ENCODE peak calls at places on chromosomes 16 and 17, in seven cellular contexts. M, V, N, X, H, U and S are unnamed samples.

GRCh38 chr17:80959330-80960036 is 32.2 kb upstream of the CHMP6 start:
- DNase-seq in M (no peak), N (no peak), V (no peak), H (no peak), U (no peak), X (no peak), S (no peak)

GRCh38 chr16:30380801-30381208 is 1.6 kb downstream of the SEPTIN1 start:
- DNase-seq in U (no peak), N (no peak), X (no peak), V (no peak), M (no peak), H (no peak), S (no peak)

GRCh38 chr17:77324227-77324626 is 183.5 kb downstream of the SEC14L1 start:
- DNase-seq in V (no peak), U (no peak), N (no peak), H (no peak), M (no peak), X (no peak), S (peak; percentile 9)

GRCh38 chr16:61872778-61873119 is 163.5 kb downstream of the CDH8 start:
- DNase-seq in U (no peak), H (no peak), V (no peak), M (no peak), N (no peak), X (no peak), S (no peak)

GRCh38 chr16:81493755-81494433 is 49.3 kb downstream of the CMIP start:
- DNase-seq in N (peak; percentile 87), U (no peak), M (no peak), V (no peak), X (no peak), H (peak; percentile 52), S (no peak)

GRCh38 chr16:58018803-58019202 is 6.8 kb upstream of the MMP15 start:
- DNase-seq in N (no peak), V (no peak), H (no peak), U (no peak), M (no peak), X (no peak), S (no peak)

GRCh38 chr17:26809033-26809432 is 484.9 kb upstream of the WSB1 start:
- DNase-seq in N (no peak), M (no peak), V (no peak), H (no peak), X (no peak), U (no peak), S (no peak)

GRCh38 chr16:54355251-54355650 is 68.7 kb upstream of the IRX3 start:
- DNase-seq in N (no peak), M (no peak), U (no peak), X (no peak), H (no peak), V (no peak), S (no peak)

GRCh38 chr17:32876414-32877163 is at the start of gene MYO1D:
- DNase-seq in M (no peak), V (no peak), N (peak; percentile 80), X (peak; percentile 28), H (peak; percentile 45), U (peak; percentile 16), S (peak; percentile 24)